ENCODE peak calls at places on chromosomes 1 and 21, in four cellular contexts. N is activated CD4-positive, alpha-beta memory T cell treated with anti-CD3 and anti-CD28 coated beads, Interleukin-2, amount 10 ng/mL, durations not matched to agents 7 days and 5 days; T is HEK293T; U is amniotic epithelial cell. P is an unnamed sample.

GRCh38 chr1:30672661-30673060 is 50.7 kb downstream of the MATN1 start:
- DNase-seq in T (no peak), N (no peak), U (no peak), P (no peak)

GRCh38 chr1:47643506-47644215 is 205.8 kb downstream of the FOXD2 start:
- DNase-seq in T (no peak), U (no peak), N (no peak), P (no peak)

GRCh38 chr21:22791986-22792560 is 1793.9 kb downstream of the NCAM2 start:
- DNase-seq in T (peak), N (no peak), U (peak), P (peak)

GRCh38 chr1:17561252-17561558 is 21.7 kb downstream of the ARHGEF10L start:
- DNase-seq in U (no peak), T (no peak), N (no peak), P (no peak)

GRCh38 chr1:24955161-24955560 is 25.1 kb upstream of the RUNX3 start:
- DNase-seq in N (peak), T (no peak), U (peak), P (no peak)

GRCh38 chr1:44806025-44806703 is 987 bp downstream of the DYNLT4 start:
- DNase-seq in U (no peak), N (no peak), T (no peak), P (no peak)

GRCh38 chr1:234863596-234863995 is 253.6 kb upstream of the IRF2BP2 start:
- DNase-seq in U (peak), N (no peak), T (no peak), P (no peak)

GRCh38 chr1:246492611-246493245 is 14.4 kb downstream of the SMYD3 start:
- DNase-seq in N (peak), U (peak), T (peak), P (peak)

GRCh38 chr1:67135354-67135753 is 584 bp upstream of the C1orf141 start:
- DNase-seq in N (no peak), T (no peak), U (peak), P (no peak)

GRCh38 chr21:35478096-35479080 is 429.3 kb upstream of the RUNX1 start:
- DNase-seq in N (no peak), U (peak), T (no peak), P (no peak)

GRCh38 chr21:26732442-26733221 is 112.6 kb downstream of the ADAMTS1 start:
- DNase-seq in U (peak), T (peak), N (peak), P (peak)

GRCh38 chr1:182484531-182485257 is 34.7 kb downstream of the RGSL1 start:
- DNase-seq in U (no peak), T (peak), N (no peak), P (peak)

GRCh38 chr1:70336050-70336449 is 18.5 kb downstream of the ANKRD13C start:
- DNase-seq in T (no peak), U (no peak), N (no peak), P (no peak)

GRCh38 chr1:151992345-151993083 is 1.1 kb downstream of the S100A10 start:
- DNase-seq in T (peak), N (peak), U (peak), P (no peak)

GRCh38 chr21:44969965-44970755 is 30.3 kb downstream of the SLX9 start:
- DNase-seq in N (no peak), U (no peak), T (no peak), P (no peak)

GRCh38 chr1:40391688-40392145 is 18.2 kb downstream of the SMAP2 start:
- DNase-seq in N (no peak), U (no peak), T (no peak), P (no peak)

GRCh38 chr1:181485276-181486097 is 2.2 kb downstream of the CACNA1E start:
- DNase-seq in T (no peak), N (peak), U (no peak), P (no peak)

GRCh38 chr1:31703431-31704260 is at the start of gene COL16A1:
- DNase-seq in U (no peak), N (no peak), T (no peak), P (no peak)

GRCh38 chr21:42040411-42041180 is 30.4 kb upstream of the ZBTB21 start:
- DNase-seq in T (no peak), N (no peak), U (peak), P (no peak)

GRCh38 chr1:110187139-110187890 is 22.8 kb upstream of the KCNC4 start:
- DNase-seq in U (peak), N (no peak), T (peak), P (no peak)